ENCODE peak calls at places on chromosomes 1 and 21, in eight cellular contexts. Z, B, T, U, K, I, L and Y are unnamed samples.
A peak's percentile ranks its signal among the peaks of the same experiment; 100 is the strongest.

GRCh38 chr1:8870118-8870517 is 8.4 kb downstream of the ENO1 start:
- DNase-seq in Z (no peak), B (no peak), T (no peak), U (no peak), K (no peak), I (no peak), L (no peak), Y (no peak)

GRCh38 chr1:184152944-184153343 is 101.4 kb downstream of the TSEN15 start:
- DNase-seq in Z (no peak), B (no peak), T (no peak), U (no peak), K (no peak), I (no peak), L (no peak), Y (no peak)

GRCh38 chr1:232486454-232487202 is 143.3 kb downstream of the SIPA1L2 start:
- DNase-seq in Z (no peak), B (no peak), T (no peak), U (no peak), K (no peak), I (no peak), L (no peak), Y (no peak)

GRCh38 chr1:110672001-110672752 is 2.6 kb downstream of the KCNA3 start:
- DNase-seq in Z (no peak), B (peak; percentile 55), T (no peak), U (peak; percentile 83), K (peak; percentile 50), I (peak; percentile 79), L (peak; percentile 67), Y (peak; percentile 84)

GRCh38 chr1:187696092-187696491 is 867.3 kb downstream of the PLA2G4A start:
- DNase-seq in Z (no peak), B (no peak), T (no peak), U (no peak), K (no peak), I (no peak), L (no peak), Y (no peak)

GRCh38 chr1:43870306-43870705 is 63.3 kb upstream of the ARTN start:
- DNase-seq in Z (no peak), B (no peak), T (no peak), U (no peak), K (no peak), I (no peak), L (no peak), Y (no peak)

GRCh38 chr1:201042663-201043461 is 19.3 kb upstream of the KIF21B start:
- DNase-seq in Z (peak; percentile 70), B (peak; percentile 70), T (peak; percentile 56), U (peak; percentile 36), K (peak; percentile 40), I (peak; percentile 37), L (peak; percentile 79), Y (peak; percentile 90)

GRCh38 chr1:166999090-166999489 is 10.0 kb downstream of the MAEL start:
- DNase-seq in Z (no peak), B (no peak), T (no peak), U (no peak), K (no peak), I (no peak), L (no peak), Y (no peak)

GRCh38 chr1:97050501-97050900 is 328.9 kb downstream of the PTBP2 start:
- DNase-seq in Z (no peak), B (no peak), T (no peak), U (no peak), K (no peak), I (no peak), L (peak; percentile 30), Y (peak; percentile 61)

GRCh38 chr1:56285554-56286402 is 293.6 kb downstream of the PLPP3 start:
- DNase-seq in Z (no peak), B (no peak), T (no peak), U (no peak), K (no peak), I (no peak), L (no peak), Y (no peak)

GRCh38 chr21:44792653-44793052 is 9.0 kb downstream of the UBE2G2 start:
- DNase-seq in Z (no peak), B (no peak), T (no peak), U (no peak), K (no peak), I (no peak), L (no peak), Y (no peak)

GRCh38 chr1:89259283-89259971 is 13.2 kb downstream of the GBP5 start:
- DNase-seq in Z (no peak), B (no peak), T (no peak), U (peak; percentile 38), K (peak; percentile 37), I (no peak), L (no peak), Y (no peak)

GRCh38 chr1:101130673-101131072 is 105.1 kb upstream of the DPH5 start:
- DNase-seq in Z (no peak), B (no peak), T (no peak), U (no peak), K (no peak), I (no peak), L (no peak), Y (no peak)

GRCh38 chr1:167797005-167797404 is 75.2 kb downstream of the MPZL1 start:
- DNase-seq in Z (peak; percentile 72), B (peak; percentile 31), T (peak; percentile 7), U (no peak), K (no peak), I (no peak), L (no peak), Y (peak; percentile 84)

GRCh38 chr21:46161800-46162592 is 6.6 kb upstream of the FTCD start:
- DNase-seq in Z (no peak), B (no peak), T (no peak), U (no peak), K (no peak), I (no peak), L (no peak), Y (no peak)